ENCODE peak calls at places on chromosomes 13 and 19, in seven cellular contexts. U, O, Z, P, I, N and A are unnamed samples.

GRCh38 chr19:41478875-41479756 is 36.2 kb downstream of the ERICH4 start:
- DNase-seq in U (no peak), O (no peak), Z (peak), P (no peak), I (peak), N (no peak), A (no peak)

GRCh38 chr13:33218020-33218419 is 67.5 kb downstream of the STARD13 start:
- DNase-seq in U (no peak), O (no peak), Z (no peak), P (no peak), I (no peak), N (peak), A (peak)

GRCh38 chr13:24511019-24511823 is 1.4 kb downstream of the PARP4 start:
- DNase-seq in U (peak), O (peak), Z (peak), P (no peak), I (peak), N (peak), A (peak)

GRCh38 chr19:33461256-33462111 is 60.1 kb downstream of the PEPD start:
- DNase-seq in U (no peak), O (no peak), Z (no peak), P (no peak), I (no peak), N (no peak), A (no peak)

GRCh38 chr19:56085571-56086275 is 35.4 kb downstream of the ZNF787 start:
- DNase-seq in U (no peak), O (no peak), Z (no peak), P (peak), I (no peak), N (peak), A (no peak)

GRCh38 chr13:40102854-40103253 is 447.4 kb downstream of the COG6 start:
- DNase-seq in U (no peak), O (no peak), Z (peak), P (no peak), I (peak), N (peak), A (peak)

GRCh38 chr13:30493670-30494381 is 28.1 kb upstream of the HMGB1 start:
- DNase-seq in U (no peak), O (no peak), Z (no peak), P (no peak), I (no peak), N (no peak), A (no peak)

GRCh38 chr19:39704181-39705044 is at the start of gene LGALS14:
- DNase-seq in U (no peak), O (no peak), Z (no peak), P (no peak), I (peak), N (no peak), A (peak)

GRCh38 chr13:48985751-48986150 is 10.0 kb downstream of the FNDC3A start:
- DNase-seq in U (no peak), O (no peak), Z (no peak), P (no peak), I (peak), N (no peak), A (no peak)

GRCh38 chr19:3618144-3618810 is 8.3 kb downstream of the CACTIN start:
- DNase-seq in U (no peak), O (peak), Z (peak), P (peak), I (peak), N (peak), A (no peak)

GRCh38 chr13:42905542-42905941 is 86.5 kb downstream of the EPSTI1 start:
- DNase-seq in U (no peak), O (no peak), Z (no peak), P (no peak), I (no peak), N (no peak), A (no peak)

GRCh38 chr13:111187879-111188643 is 73.0 kb downstream of the ARHGEF7 start:
- DNase-seq in U (no peak), O (peak), Z (no peak), P (no peak), I (no peak), N (peak), A (no peak)

GRCh38 chr19:38252935-38253691 is 3.1 kb downstream of the PPP1R14A start:
- DNase-seq in U (no peak), O (no peak), Z (no peak), P (peak), I (peak), N (no peak), A (no peak)

GRCh38 chr19:47380559-47380958 is 31.4 kb downstream of the DHX34 start:
- DNase-seq in U (no peak), O (no peak), Z (no peak), P (no peak), I (no peak), N (no peak), A (no peak)

GRCh38 chr13:42561752-42562467 is 12.0 kb upstream of the TNFSF11 start:
- DNase-seq in U (no peak), O (no peak), Z (no peak), P (no peak), I (no peak), N (no peak), A (no peak)

GRCh38 chr19:18157465-18158063 is 4.6 kb downstream of the PIK3R2 start:
- DNase-seq in U (no peak), O (no peak), Z (no peak), P (no peak), I (peak), N (no peak), A (no peak)

GRCh38 chr13:100478107-100478809 is 110.3 kb downstream of the GGACT start:
- DNase-seq in U (no peak), O (no peak), Z (no peak), P (no peak), I (no peak), N (no peak), A (no peak)

GRCh38 chr13:30832845-30833332 is 73.2 kb upstream of the MEDAG start:
- DNase-seq in U (no peak), O (no peak), Z (peak), P (no peak), I (peak), N (peak), A (peak)

GRCh38 chr19:3276341-3276799 is 51.9 kb downstream of the CELF5 start:
- DNase-seq in U (no peak), O (no peak), Z (peak), P (no peak), I (peak), N (peak), A (peak)

GRCh38 chr13:39263033-39263432 is 224.8 kb downstream of the NHLRC3 start:
- DNase-seq in U (no peak), O (peak), Z (peak), P (no peak), I (peak), N (peak), A (peak)

GRCh38 chr19:3554254-3555083 is 2.9 kb downstream of the MFSD12 start:
- DNase-seq in U (no peak), O (no peak), Z (no peak), P (no peak), I (peak), N (no peak), A (no peak)

GRCh38 chr19:43460362-43461016 is 4.9 kb downstream of the LYPD3 start:
- DNase-seq in U (no peak), O (no peak), Z (no peak), P (no peak), I (peak), N (no peak), A (no peak)

GRCh38 chr13:99905814-99906213 is 65.8 kb downstream of the ZIC5 start:
- DNase-seq in U (no peak), O (no peak), Z (no peak), P (no peak), I (no peak), N (no peak), A (no peak)

GRCh38 chr19:46975011-46975917 is 44.4 kb upstream of the NPAS1 start:
- DNase-seq in U (no peak), O (no peak), Z (no peak), P (no peak), I (no peak), N (peak), A (no peak)

GRCh38 chr19:13262450-13262849 is 112.2 kb downstream of the IER2 start:
- DNase-seq in U (peak), O (peak), Z (peak), P (no peak), I (peak), N (peak), A (peak)

GRCh38 chr19:11264452-11265176 is 2.3 kb upstream of the DOCK6 start:
- DNase-seq in U (no peak), O (no peak), Z (peak), P (no peak), I (peak), N (no peak), A (peak)

GRCh38 chr19:10404888-10405808 is 1.8 kb upstream of the CDC37 start:
- DNase-seq in U (no peak), O (no peak), Z (no peak), P (no peak), I (no peak), N (no peak), A (no peak)

GRCh38 chr19:40803857-40804782 is 5.1 kb downstream of the EGLN2 start:
- DNase-seq in U (no peak), O (no peak), Z (no peak), P (no peak), I (no peak), N (no peak), A (no peak)

GRCh38 chr13:66888698-66889097 is 341.4 kb downstream of the PCDH9 start:
- DNase-seq in U (no peak), O (no peak), Z (no peak), P (no peak), I (no peak), N (no peak), A (no peak)

GRCh38 chr19:12782174-12782423 is 6.7 kb upstream of the HOOK2 start:
- DNase-seq in U (no peak), O (no peak), Z (no peak), P (no peak), I (no peak), N (no peak), A (no peak)

GRCh38 chr19:4754248-4754647 is 30.6 kb upstream of the DPP9 start:
- DNase-seq in U (no peak), O (no peak), Z (no peak), P (no peak), I (peak), N (no peak), A (no peak)

GRCh38 chr13:104253063-104253680 is 1187.0 kb upstream of the SLC10A2 start:
- DNase-seq in U (no peak), O (no peak), Z (no peak), P (no peak), I (peak), N (no peak), A (no peak)

GRCh38 chr13:47917022-47917574 is 84.0 kb downstream of the SUCLA2 start:
- DNase-seq in U (no peak), O (no peak), Z (no peak), P (no peak), I (no peak), N (no peak), A (no peak)